ENCODE peak calls at places on chromosomes 3 and 15, in nine cellular contexts. One of them, this sample, is unnamed.
A peak's percentile ranks its signal among the peaks of the same experiment; 100 is the strongest.

GRCh38 chr3:65030847-65031463 is 343.2 kb upstream of the ADAMTS9 start:
- DNase-seq in adrenal gland: no peak
- DNase-seq in right cardiac atrium: no peak
- DNase-seq in SJSA1: peak; percentile 48
- DNase-seq in heart left ventricle: no peak
- DNase-seq in ovary: no peak
- DNase-seq in colonic mucosa: no peak
- DNase-seq in endodermal cell: no peak
- DNase-seq in H9: no peak
- DNase-seq in this sample: no peak

GRCh38 chr3:42846682-42847522 is 28.8 kb downstream of the CYP8B1 start:
- DNase-seq in heart left ventricle: no peak
- DNase-seq in H9: no peak
- DNase-seq in right cardiac atrium: no peak
- DNase-seq in colonic mucosa: no peak
- DNase-seq in endodermal cell: no peak
- DNase-seq in ovary: no peak
- DNase-seq in adrenal gland: peak; percentile 37
- DNase-seq in SJSA1: no peak
- DNase-seq in this sample: peak; percentile 38

GRCh38 chr3:188323067-188323842 is 169.3 kb downstream of the LPP start:
- DNase-seq in endodermal cell: no peak
- DNase-seq in ovary: no peak
- DNase-seq in heart left ventricle: no peak
- DNase-seq in right cardiac atrium: no peak
- DNase-seq in SJSA1: no peak
- DNase-seq in H9: no peak
- DNase-seq in adrenal gland: peak; percentile 56
- DNase-seq in colonic mucosa: no peak
- DNase-seq in this sample: no peak

GRCh38 chr3:151213881-151214280 is 10.9 kb upstream of the GPR171 start:
- DNase-seq in H9: no peak
- DNase-seq in ovary: no peak
- DNase-seq in heart left ventricle: no peak
- DNase-seq in right cardiac atrium: no peak
- DNase-seq in SJSA1: no peak
- DNase-seq in colonic mucosa: no peak
- DNase-seq in adrenal gland: no peak
- DNase-seq in endodermal cell: no peak
- DNase-seq in this sample: no peak

GRCh38 chr3:165459111-165459510 is 262.9 kb upstream of the SLITRK3 start:
- DNase-seq in SJSA1: no peak
- DNase-seq in colonic mucosa: no peak
- DNase-seq in H9: no peak
- DNase-seq in right cardiac atrium: no peak
- DNase-seq in adrenal gland: no peak
- DNase-seq in endodermal cell: no peak
- DNase-seq in ovary: no peak
- DNase-seq in heart left ventricle: no peak
- DNase-seq in this sample: no peak

GRCh38 chr3:131738095-131738494 is 235.3 kb upstream of the MRPL3 start:
- DNase-seq in ovary: no peak
- DNase-seq in right cardiac atrium: no peak
- DNase-seq in heart left ventricle: no peak
- DNase-seq in endodermal cell: no peak
- DNase-seq in SJSA1: no peak
- DNase-seq in adrenal gland: no peak
- DNase-seq in H9: no peak
- DNase-seq in colonic mucosa: no peak
- DNase-seq in this sample: no peak

GRCh38 chr15:76973362-76973743 is 21.6 kb upstream of the PSTPIP1 start:
- DNase-seq in H9: peak; percentile 87
- DNase-seq in ovary: no peak
- DNase-seq in right cardiac atrium: peak; percentile 47
- DNase-seq in endodermal cell: peak; percentile 94
- DNase-seq in adrenal gland: no peak
- DNase-seq in colonic mucosa: no peak
- DNase-seq in SJSA1: no peak
- DNase-seq in heart left ventricle: peak; percentile 73
- DNase-seq in this sample: no peak

GRCh38 chr15:39579487-39580116 is 1.3 kb upstream of the THBS1 start:
- DNase-seq in colonic mucosa: no peak
- DNase-seq in endodermal cell: peak; percentile 95
- DNase-seq in right cardiac atrium: peak; percentile 79
- DNase-seq in heart left ventricle: peak; percentile 81
- DNase-seq in SJSA1: peak; percentile 93
- DNase-seq in H9: peak; percentile 90
- DNase-seq in ovary: peak; percentile 67
- DNase-seq in adrenal gland: peak; percentile 78
- DNase-seq in this sample: peak; percentile 80

GRCh38 chr3:170815340-170815739 is 54.7 kb downstream of the RPL22L1 start:
- DNase-seq in colonic mucosa: peak; percentile 29
- DNase-seq in adrenal gland: no peak
- DNase-seq in heart left ventricle: no peak
- DNase-seq in endodermal cell: peak; percentile 90
- DNase-seq in ovary: no peak
- DNase-seq in right cardiac atrium: no peak
- DNase-seq in H9: peak; percentile 74
- DNase-seq in SJSA1: no peak
- DNase-seq in this sample: peak; percentile 33

GRCh38 chr3:55870576-55870975 is 383.5 kb upstream of the WNT5A start:
- DNase-seq in endodermal cell: no peak
- DNase-seq in right cardiac atrium: no peak
- DNase-seq in ovary: no peak
- DNase-seq in H9: no peak
- DNase-seq in SJSA1: no peak
- DNase-seq in adrenal gland: no peak
- DNase-seq in heart left ventricle: no peak
- DNase-seq in colonic mucosa: no peak
- DNase-seq in this sample: no peak

GRCh38 chr15:50774450-50774849 is 8.9 kb upstream of the SPPL2A start:
- DNase-seq in endodermal cell: no peak
- DNase-seq in adrenal gland: no peak
- DNase-seq in ovary: no peak
- DNase-seq in H9: no peak
- DNase-seq in SJSA1: no peak
- DNase-seq in right cardiac atrium: no peak
- DNase-seq in colonic mucosa: no peak
- DNase-seq in heart left ventricle: no peak
- DNase-seq in this sample: no peak

GRCh38 chr15:89105147-89105546 is 16.9 kb downstream of the ABHD2 start:
- DNase-seq in adrenal gland: no peak
- DNase-seq in right cardiac atrium: no peak
- DNase-seq in colonic mucosa: no peak
- DNase-seq in endodermal cell: no peak
- DNase-seq in heart left ventricle: no peak
- DNase-seq in ovary: no peak
- DNase-seq in SJSA1: peak; percentile 81
- DNase-seq in H9: no peak
- DNase-seq in this sample: no peak

GRCh38 chr3:123562547-123562946 is 22.3 kb downstream of the HACD2 start:
- DNase-seq in H9: no peak
- DNase-seq in ovary: no peak
- DNase-seq in SJSA1: no peak
- DNase-seq in right cardiac atrium: no peak
- DNase-seq in adrenal gland: no peak
- DNase-seq in colonic mucosa: no peak
- DNase-seq in heart left ventricle: no peak
- DNase-seq in endodermal cell: no peak
- DNase-seq in this sample: no peak

GRCh38 chr3:152175576-152175883 is 93.2 kb upstream of the MBNL1 start:
- DNase-seq in colonic mucosa: no peak
- DNase-seq in H9: no peak
- DNase-seq in adrenal gland: no peak
- DNase-seq in ovary: no peak
- DNase-seq in SJSA1: peak; percentile 38
- DNase-seq in endodermal cell: no peak
- DNase-seq in heart left ventricle: no peak
- DNase-seq in right cardiac atrium: no peak
- DNase-seq in this sample: no peak

DNA sequence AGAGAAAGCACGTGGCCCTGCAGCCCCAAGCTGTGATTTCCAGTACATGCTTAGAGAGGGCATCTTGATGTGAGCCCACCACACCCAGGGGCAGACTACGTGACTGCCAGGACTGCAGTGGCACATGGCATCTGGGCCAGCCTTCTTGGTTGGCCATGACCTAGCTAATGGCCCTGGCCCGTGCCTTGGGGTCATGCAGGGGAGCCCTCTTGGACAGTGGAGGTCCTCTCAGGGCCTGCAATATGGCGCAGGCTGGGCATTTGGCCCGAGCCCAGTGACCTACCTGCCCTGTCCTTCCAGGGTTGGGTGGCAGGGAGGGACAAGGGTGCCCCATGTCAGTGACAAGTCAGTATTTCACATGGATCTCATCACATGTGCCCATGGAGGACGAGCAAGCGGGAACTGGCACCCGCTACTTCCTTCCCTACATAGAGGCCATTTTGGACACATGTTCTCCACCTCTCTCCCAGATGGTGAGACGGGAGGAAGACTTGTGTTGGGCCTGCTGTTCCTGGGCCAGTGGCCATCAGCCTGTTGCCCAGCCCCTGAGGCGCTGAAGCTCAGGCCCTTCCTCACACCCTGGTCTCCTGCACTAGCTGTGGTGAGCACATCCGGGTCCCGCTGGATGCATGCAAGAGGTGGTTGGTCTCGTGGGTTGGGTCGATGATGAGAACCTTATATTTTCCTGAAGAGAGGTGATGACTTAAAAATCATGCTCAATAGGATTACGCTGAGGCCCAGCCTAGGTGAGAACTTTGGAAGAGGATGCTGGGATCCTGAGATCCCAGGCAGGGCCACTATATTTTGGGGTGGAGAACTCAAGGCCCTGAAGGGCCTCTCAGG is 195.6 kb downstream of the UBE3A start:
- DNase-seq in H9: peak; percentile 12
- DNase-seq in right cardiac atrium: peak; percentile 2
- DNase-seq in endodermal cell: no peak
- DNase-seq in ovary: peak; percentile 4
- DNase-seq in colonic mucosa: no peak
- DNase-seq in adrenal gland: peak; percentile 0
- DNase-seq in heart left ventricle: peak; percentile 33
- DNase-seq in SJSA1: no peak
- DNase-seq in this sample: no peak
- H3K9me3 ChIP-seq in H9: peaks cover 49% of the 10 kb centered on the region
- H3K9me3 ChIP-seq in right cardiac atrium: no peaks in the 10 kb centered on the region
- H3K9me3 ChIP-seq in endodermal cell: no peaks in the 10 kb centered on the region
- H3K9me3 ChIP-seq in ovary: peaks cover 4% of the 10 kb centered on the region
- H3K9me3 ChIP-seq in colonic mucosa: no peaks in the 10 kb centered on the region
- H3K9me3 ChIP-seq in adrenal gland: no peaks in the 10 kb centered on the region
- H3K9me3 ChIP-seq in heart left ventricle: no peaks in the 10 kb centered on the region
- H3K9me3 ChIP-seq in SJSA1: peaks cover 3% of the 10 kb centered on the region
- H3K9me3 ChIP-seq in this sample: no peaks in the 10 kb centered on the region

DNA sequence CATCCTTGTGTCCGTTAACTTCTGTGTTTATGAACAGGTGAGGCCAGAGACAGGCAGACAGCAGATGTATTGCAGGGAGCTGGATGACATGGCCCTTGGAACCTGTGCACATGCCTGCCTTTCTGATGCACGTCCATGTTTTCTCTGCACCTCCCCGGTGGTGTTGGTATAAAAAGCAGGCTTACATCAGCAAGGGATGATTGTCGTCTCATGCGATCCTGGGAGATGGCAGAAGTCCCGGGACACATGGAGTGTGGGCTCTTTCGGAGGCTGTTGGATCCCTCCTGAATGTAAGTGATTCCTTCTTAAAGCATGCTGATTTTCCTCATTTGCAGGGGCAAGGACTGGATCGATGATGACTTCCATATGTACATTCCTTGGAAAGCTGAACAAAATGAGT is 134.8 kb downstream of the SNRPN start:
- DNase-seq in H9: peak; percentile 5
- DNase-seq in adrenal gland: no peak
- DNase-seq in ovary: no peak
- DNase-seq in heart left ventricle: no peak
- DNase-seq in right cardiac atrium: no peak
- DNase-seq in endodermal cell: peak; percentile 25
- DNase-seq in colonic mucosa: no peak
- DNase-seq in SJSA1: no peak
- DNase-seq in this sample: no peak
- H3K9me3 ChIP-seq in H9: peaks cover 65% of the 10 kb centered on the region
- H3K9me3 ChIP-seq in adrenal gland: peaks cover 26% of the 10 kb centered on the region
- H3K9me3 ChIP-seq in ovary: peaks cover 98% of the 10 kb centered on the region
- H3K9me3 ChIP-seq in heart left ventricle: peaks cover 99% of the 10 kb centered on the region
- H3K9me3 ChIP-seq in right cardiac atrium: peaks cover 40% of the 10 kb centered on the region
- H3K9me3 ChIP-seq in endodermal cell: peaks cover 19% of the 10 kb centered on the region
- H3K9me3 ChIP-seq in colonic mucosa: peaks cover 4% of the 10 kb centered on the region
- H3K9me3 ChIP-seq in SJSA1: peaks cover 3% of the 10 kb centered on the region
- H3K9me3 ChIP-seq in this sample: peaks cover 92% of the 10 kb centered on the region

GRCh38 chr3:13811614-13812013 is 68.3 kb downstream of the WNT7A start:
- DNase-seq in colonic mucosa: no peak
- DNase-seq in heart left ventricle: no peak
- DNase-seq in endodermal cell: no peak
- DNase-seq in adrenal gland: no peak
- DNase-seq in SJSA1: no peak
- DNase-seq in ovary: no peak
- DNase-seq in right cardiac atrium: no peak
- DNase-seq in H9: no peak
- DNase-seq in this sample: no peak

GRCh38 chr3:13815088-13815683 is 64.7 kb downstream of the WNT7A start:
- DNase-seq in H9: no peak
- DNase-seq in colonic mucosa: no peak
- DNase-seq in ovary: no peak
- DNase-seq in adrenal gland: no peak
- DNase-seq in right cardiac atrium: no peak
- DNase-seq in SJSA1: no peak
- DNase-seq in endodermal cell: no peak
- DNase-seq in heart left ventricle: no peak
- DNase-seq in this sample: no peak

GRCh38 chr3:13808576-13808975 is 71.3 kb downstream of the WNT7A start:
- DNase-seq in ovary: no peak
- DNase-seq in right cardiac atrium: no peak
- DNase-seq in adrenal gland: no peak
- DNase-seq in heart left ventricle: no peak
- DNase-seq in colonic mucosa: no peak
- DNase-seq in endodermal cell: no peak
- DNase-seq in SJSA1: no peak
- DNase-seq in H9: no peak
- DNase-seq in this sample: no peak

GRCh38 chr3:13812039-13812438 is 67.8 kb downstream of the WNT7A start:
- DNase-seq in heart left ventricle: no peak
- DNase-seq in colonic mucosa: no peak
- DNase-seq in ovary: no peak
- DNase-seq in endodermal cell: no peak
- DNase-seq in SJSA1: no peak
- DNase-seq in right cardiac atrium: no peak
- DNase-seq in adrenal gland: no peak
- DNase-seq in H9: no peak
- DNase-seq in this sample: no peak
- H3K9me3 ChIP-seq in heart left ventricle: peaks cover 43% of the 10 kb centered on the region
- H3K9me3 ChIP-seq in colonic mucosa: peaks cover 11% of the 10 kb centered on the region
- H3K9me3 ChIP-seq in ovary: no peaks in the 10 kb centered on the region
- H3K9me3 ChIP-seq in endodermal cell: peaks cover 27% of the 10 kb centered on the region
- H3K9me3 ChIP-seq in SJSA1: peaks cover 13% of the 10 kb centered on the region
- H3K9me3 ChIP-seq in right cardiac atrium: peaks cover 22% of the 10 kb centered on the region
- H3K9me3 ChIP-seq in adrenal gland: peaks cover 19% of the 10 kb centered on the region
- H3K9me3 ChIP-seq in H9: peaks cover 29% of the 10 kb centered on the region
- H3K9me3 ChIP-seq in this sample: peaks cover 57% of the 10 kb centered on the region

DNA sequence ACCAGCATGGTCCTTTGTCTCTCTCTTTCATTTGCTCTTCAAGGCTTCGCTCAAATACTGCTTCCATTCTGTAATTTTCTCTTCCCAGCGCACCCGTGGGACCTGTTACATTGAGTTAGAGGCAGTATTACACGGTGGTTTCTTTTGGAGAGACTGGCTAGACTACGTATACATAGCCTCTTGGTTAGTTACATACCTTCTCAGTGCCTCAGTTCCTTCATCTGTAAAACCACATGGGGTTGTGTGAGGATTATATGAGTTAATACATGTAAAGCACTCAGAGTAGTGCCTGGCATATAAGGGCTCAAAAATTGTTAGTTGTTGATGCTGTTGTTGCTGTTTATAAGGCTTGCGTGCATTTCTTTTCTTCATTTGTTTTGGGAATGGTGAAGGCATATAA is 33.8 kb downstream of the UBE2E2 start:
- DNase-seq in heart left ventricle: no peak
- DNase-seq in adrenal gland: no peak
- DNase-seq in ovary: no peak
- DNase-seq in colonic mucosa: no peak
- DNase-seq in SJSA1: no peak
- DNase-seq in right cardiac atrium: no peak
- DNase-seq in H9: no peak
- DNase-seq in endodermal cell: no peak
- DNase-seq in this sample: no peak
- H3K9me3 ChIP-seq in heart left ventricle: no peaks in the 10 kb centered on the region
- H3K9me3 ChIP-seq in adrenal gland: no peaks in the 10 kb centered on the region
- H3K9me3 ChIP-seq in ovary: no peaks in the 10 kb centered on the region
- H3K9me3 ChIP-seq in colonic mucosa: no peaks in the 10 kb centered on the region
- H3K9me3 ChIP-seq in SJSA1: no peaks in the 10 kb centered on the region
- H3K9me3 ChIP-seq in right cardiac atrium: no peaks in the 10 kb centered on the region
- H3K9me3 ChIP-seq in H9: no peaks in the 10 kb centered on the region
- H3K9me3 ChIP-seq in endodermal cell: no peaks in the 10 kb centered on the region
- H3K9me3 ChIP-seq in this sample: no peaks in the 10 kb centered on the region

This sample was measured in lung.